ENCODE peak calls at places on chromosome 4, in nine cellular contexts. One of them, this sample, is unnamed.

GRCh38 chr4:8589336-8589735 is 3.2 kb upstream of the CPZ start:
- DNase-seq in right atrium auricular region: no peak
- DNase-seq in effector memory CD4-positive, alpha-beta T cell: no peak
- DNase-seq in right lobe of liver: peak; percentile 10
- DNase-seq in AG04450: no peak
- DNase-seq in colonic mucosa: no peak
- DNase-seq in BE2C: no peak
- DNase-seq in CD4-positive, alpha-beta memory T cell: no peak
- DNase-seq in left ventricle myocardium inferior: no peak
- DNase-seq in this sample: peak; percentile 37

GRCh38 chr4:52823478-52824092 is 38.5 kb upstream of the RASL11B start:
- DNase-seq in effector memory CD4-positive, alpha-beta T cell: no peak
- DNase-seq in right atrium auricular region: no peak
- DNase-seq in right lobe of liver: no peak
- DNase-seq in CD4-positive, alpha-beta memory T cell: peak; percentile 6
- DNase-seq in colonic mucosa: no peak
- DNase-seq in AG04450: no peak
- DNase-seq in BE2C: no peak
- DNase-seq in left ventricle myocardium inferior: no peak
- DNase-seq in this sample: no peak

GRCh38 chr4:149371021-149371420 is 444.6 kb downstream of the IQCM start:
- DNase-seq in left ventricle myocardium inferior: no peak
- DNase-seq in right atrium auricular region: no peak
- DNase-seq in BE2C: peak; percentile 22
- DNase-seq in effector memory CD4-positive, alpha-beta T cell: no peak
- DNase-seq in right lobe of liver: peak; percentile 19
- DNase-seq in CD4-positive, alpha-beta memory T cell: no peak
- DNase-seq in colonic mucosa: peak; percentile 21
- DNase-seq in AG04450: peak; percentile 23
- DNase-seq in this sample: no peak

GRCh38 chr4:133146574-133147198 is 2.4 kb upstream of the PCDH10 start:
- DNase-seq in right lobe of liver: no peak
- DNase-seq in effector memory CD4-positive, alpha-beta T cell: no peak
- DNase-seq in CD4-positive, alpha-beta memory T cell: no peak
- DNase-seq in right atrium auricular region: no peak
- DNase-seq in BE2C: peak; percentile 81
- DNase-seq in left ventricle myocardium inferior: no peak
- DNase-seq in AG04450: no peak
- DNase-seq in colonic mucosa: no peak
- DNase-seq in this sample: no peak

GRCh38 chr4:142697928-142698327 is 148.2 kb downstream of the INPP4B start:
- DNase-seq in effector memory CD4-positive, alpha-beta T cell: no peak
- DNase-seq in AG04450: no peak
- DNase-seq in colonic mucosa: no peak
- DNase-seq in right lobe of liver: no peak
- DNase-seq in right atrium auricular region: no peak
- DNase-seq in left ventricle myocardium inferior: no peak
- DNase-seq in CD4-positive, alpha-beta memory T cell: no peak
- DNase-seq in BE2C: no peak
- DNase-seq in this sample: no peak

GRCh38 chr4:14345356-14345775 is 656.9 kb upstream of the CPEB2 start:
- DNase-seq in left ventricle myocardium inferior: no peak
- DNase-seq in CD4-positive, alpha-beta memory T cell: no peak
- DNase-seq in AG04450: no peak
- DNase-seq in right lobe of liver: no peak
- DNase-seq in effector memory CD4-positive, alpha-beta T cell: no peak
- DNase-seq in colonic mucosa: no peak
- DNase-seq in right atrium auricular region: no peak
- DNase-seq in BE2C: no peak
- DNase-seq in this sample: no peak

GRCh38 chr4:151555151-151555945 is 146.4 kb downstream of the FHIP1A start:
- DNase-seq in effector memory CD4-positive, alpha-beta T cell: no peak
- DNase-seq in CD4-positive, alpha-beta memory T cell: no peak
- DNase-seq in BE2C: no peak
- DNase-seq in right lobe of liver: no peak
- DNase-seq in colonic mucosa: no peak
- DNase-seq in AG04450: no peak
- DNase-seq in left ventricle myocardium inferior: no peak
- DNase-seq in right atrium auricular region: no peak
- DNase-seq in this sample: no peak

GRCh38 chr4:157824006-157824405 is 348.8 kb downstream of the GASK1B start:
- DNase-seq in right atrium auricular region: no peak
- DNase-seq in effector memory CD4-positive, alpha-beta T cell: no peak
- DNase-seq in CD4-positive, alpha-beta memory T cell: no peak
- DNase-seq in left ventricle myocardium inferior: no peak
- DNase-seq in right lobe of liver: no peak
- DNase-seq in AG04450: no peak
- DNase-seq in colonic mucosa: no peak
- DNase-seq in BE2C: no peak
- DNase-seq in this sample: no peak

GRCh38 chr4:72817012-72817411 is 248.0 kb upstream of the ADAMTS3 start:
- DNase-seq in right atrium auricular region: no peak
- DNase-seq in CD4-positive, alpha-beta memory T cell: no peak
- DNase-seq in right lobe of liver: no peak
- DNase-seq in BE2C: no peak
- DNase-seq in left ventricle myocardium inferior: no peak
- DNase-seq in effector memory CD4-positive, alpha-beta T cell: no peak
- DNase-seq in AG04450: no peak
- DNase-seq in colonic mucosa: no peak
- DNase-seq in this sample: no peak

GRCh38 chr4:26893491-26893890 is 32.9 kb downstream of the STIM2 start:
- DNase-seq in effector memory CD4-positive, alpha-beta T cell: no peak
- DNase-seq in right atrium auricular region: no peak
- DNase-seq in BE2C: no peak
- DNase-seq in AG04450: no peak
- DNase-seq in left ventricle myocardium inferior: no peak
- DNase-seq in right lobe of liver: no peak
- DNase-seq in colonic mucosa: no peak
- DNase-seq in CD4-positive, alpha-beta memory T cell: no peak
- DNase-seq in this sample: no peak

GRCh38 chr4:99033956-99034355 is 38.4 kb downstream of the METAP1 start:
- DNase-seq in right atrium auricular region: no peak
- DNase-seq in BE2C: no peak
- DNase-seq in AG04450: no peak
- DNase-seq in CD4-positive, alpha-beta memory T cell: no peak
- DNase-seq in effector memory CD4-positive, alpha-beta T cell: no peak
- DNase-seq in colonic mucosa: no peak
- DNase-seq in right lobe of liver: no peak
- DNase-seq in left ventricle myocardium inferior: no peak
- DNase-seq in this sample: no peak

GRCh38 chr4:59553063-59553738 is 1646.9 kb upstream of the ADGRL3 start:
- DNase-seq in right lobe of liver: no peak
- DNase-seq in colonic mucosa: no peak
- DNase-seq in AG04450: no peak
- DNase-seq in BE2C: no peak
- DNase-seq in right atrium auricular region: no peak
- DNase-seq in CD4-positive, alpha-beta memory T cell: no peak
- DNase-seq in effector memory CD4-positive, alpha-beta T cell: no peak
- DNase-seq in left ventricle myocardium inferior: no peak
- DNase-seq in this sample: no peak

GRCh38 chr4:10808591-10808990 is 124.0 kb upstream of the CLNK start:
- DNase-seq in CD4-positive, alpha-beta memory T cell: no peak
- DNase-seq in effector memory CD4-positive, alpha-beta T cell: no peak
- DNase-seq in right lobe of liver: no peak
- DNase-seq in right atrium auricular region: no peak
- DNase-seq in AG04450: peak; percentile 11
- DNase-seq in left ventricle myocardium inferior: peak; percentile 18
- DNase-seq in BE2C: no peak
- DNase-seq in colonic mucosa: no peak
- DNase-seq in this sample: no peak

GRCh38 chr4:101155368-101155767 is 192.0 kb downstream of the PPP3CA start:
- DNase-seq in colonic mucosa: no peak
- DNase-seq in right atrium auricular region: no peak
- DNase-seq in CD4-positive, alpha-beta memory T cell: no peak
- DNase-seq in AG04450: no peak
- DNase-seq in right lobe of liver: no peak
- DNase-seq in left ventricle myocardium inferior: no peak
- DNase-seq in BE2C: no peak
- DNase-seq in effector memory CD4-positive, alpha-beta T cell: no peak
- DNase-seq in this sample: no peak

GRCh38 chr4:8100696-8101095 is 57.9 kb downstream of the ABLIM2 start:
- DNase-seq in right lobe of liver: no peak
- DNase-seq in right atrium auricular region: no peak
- DNase-seq in AG04450: no peak
- DNase-seq in left ventricle myocardium inferior: no peak
- DNase-seq in colonic mucosa: no peak
- DNase-seq in effector memory CD4-positive, alpha-beta T cell: no peak
- DNase-seq in BE2C: no peak
- DNase-seq in CD4-positive, alpha-beta memory T cell: no peak
- DNase-seq in this sample: no peak

GRCh38 chr4:17961249-17961648 is 60.3 kb downstream of the LCORL start:
- DNase-seq in effector memory CD4-positive, alpha-beta T cell: no peak
- DNase-seq in right atrium auricular region: no peak
- DNase-seq in AG04450: no peak
- DNase-seq in left ventricle myocardium inferior: no peak
- DNase-seq in colonic mucosa: no peak
- DNase-seq in right lobe of liver: no peak
- DNase-seq in BE2C: no peak
- DNase-seq in CD4-positive, alpha-beta memory T cell: no peak
- DNase-seq in this sample: no peak

GRCh38 chr4:95293014-95293413 is 255.8 kb downstream of the UNC5C start:
- DNase-seq in right atrium auricular region: no peak
- DNase-seq in right lobe of liver: no peak
- DNase-seq in BE2C: no peak
- DNase-seq in left ventricle myocardium inferior: no peak
- DNase-seq in effector memory CD4-positive, alpha-beta T cell: no peak
- DNase-seq in CD4-positive, alpha-beta memory T cell: peak; percentile 21
- DNase-seq in colonic mucosa: no peak
- DNase-seq in AG04450: no peak
- DNase-seq in this sample: no peak

GRCh38 chr4:179836179-179837075 is 2394.2 kb upstream of the AGA start:
- DNase-seq in colonic mucosa: no peak
- DNase-seq in right atrium auricular region: no peak
- DNase-seq in effector memory CD4-positive, alpha-beta T cell: no peak
- DNase-seq in CD4-positive, alpha-beta memory T cell: no peak
- DNase-seq in AG04450: no peak
- DNase-seq in right lobe of liver: no peak
- DNase-seq in left ventricle myocardium inferior: no peak
- DNase-seq in BE2C: no peak
- DNase-seq in this sample: no peak

GRCh38 chr4:179804440-179804839 is 2362.2 kb upstream of the AGA start:
- DNase-seq in effector memory CD4-positive, alpha-beta T cell: no peak
- DNase-seq in BE2C: no peak
- DNase-seq in colonic mucosa: no peak
- DNase-seq in CD4-positive, alpha-beta memory T cell: no peak
- DNase-seq in right atrium auricular region: no peak
- DNase-seq in right lobe of liver: no peak
- DNase-seq in left ventricle myocardium inferior: no peak
- DNase-seq in AG04450: no peak
- DNase-seq in this sample: no peak

GRCh38 chr4:138111462-138112000 is 130.6 kb downstream of the SLC7A11 start:
- DNase-seq in CD4-positive, alpha-beta memory T cell: no peak
- DNase-seq in right atrium auricular region: no peak
- DNase-seq in left ventricle myocardium inferior: no peak
- DNase-seq in AG04450: no peak
- DNase-seq in BE2C: no peak
- DNase-seq in effector memory CD4-positive, alpha-beta T cell: no peak
- DNase-seq in colonic mucosa: no peak
- DNase-seq in right lobe of liver: no peak
- DNase-seq in this sample: no peak

DNA sequence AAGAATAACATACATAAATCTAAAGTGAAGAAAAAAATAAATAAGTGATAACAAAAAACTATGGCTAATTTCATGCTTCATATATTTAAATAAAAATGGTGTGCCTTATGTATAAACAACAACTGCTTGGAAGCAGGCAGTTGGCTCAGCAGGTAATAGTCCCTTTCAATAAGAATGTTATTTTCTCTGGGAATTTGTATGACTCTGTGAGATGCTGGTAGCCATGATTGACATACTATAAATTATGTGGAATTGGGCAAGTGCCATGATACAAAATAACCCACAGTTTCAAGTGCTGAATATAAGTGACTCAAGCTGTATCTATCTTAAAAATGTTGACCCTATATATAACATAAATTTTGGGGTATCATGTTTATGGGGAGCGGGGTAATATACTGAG is 546.5 kb downstream of the SPOCK3 start:
- DNase-seq in right atrium auricular region: no peak
- DNase-seq in CD4-positive, alpha-beta memory T cell: no peak
- DNase-seq in colonic mucosa: no peak
- DNase-seq in right lobe of liver: no peak
- DNase-seq in BE2C: no peak
- DNase-seq in left ventricle myocardium inferior: no peak
- DNase-seq in AG04450: no peak
- DNase-seq in effector memory CD4-positive, alpha-beta T cell: no peak
- DNase-seq in this sample: no peak
- H3K9me3 ChIP-seq in right atrium auricular region: no peaks in the 10 kb centered on the region
- H3K9me3 ChIP-seq in CD4-positive, alpha-beta memory T cell: no peaks in the 10 kb centered on the region
- H3K9me3 ChIP-seq in colonic mucosa: no peaks in the 10 kb centered on the region
- H3K9me3 ChIP-seq in right lobe of liver: no peaks in the 10 kb centered on the region
- H3K9me3 ChIP-seq in BE2C: no peaks in the 10 kb centered on the region
- H3K9me3 ChIP-seq in left ventricle myocardium inferior: no peaks in the 10 kb centered on the region
- H3K9me3 ChIP-seq in AG04450: no peaks in the 10 kb centered on the region
- H3K9me3 ChIP-seq in effector memory CD4-positive, alpha-beta T cell: peaks cover 4% of the 10 kb centered on the region
- H3K9me3 ChIP-seq in this sample: no peaks in the 10 kb centered on the region

GRCh38 chr4:244471-244870 is 60.8 kb downstream of the ZNF732 start:
- DNase-seq in right atrium auricular region: peak; percentile 63
- DNase-seq in right lobe of liver: no peak
- DNase-seq in colonic mucosa: peak; percentile 57
- DNase-seq in CD4-positive, alpha-beta memory T cell: peak; percentile 54
- DNase-seq in effector memory CD4-positive, alpha-beta T cell: peak; percentile 9
- DNase-seq in BE2C: peak; percentile 30
- DNase-seq in AG04450: no peak
- DNase-seq in left ventricle myocardium inferior: no peak
- DNase-seq in this sample: no peak

GRCh38 chr4:242121-242848 is 63.0 kb downstream of the ZNF732 start:
- DNase-seq in left ventricle myocardium inferior: peak; percentile 46
- DNase-seq in right atrium auricular region: peak; percentile 74
- DNase-seq in BE2C: peak; percentile 60
- DNase-seq in colonic mucosa: peak; percentile 66
- DNase-seq in effector memory CD4-positive, alpha-beta T cell: peak; percentile 44
- DNase-seq in AG04450: no peak
- DNase-seq in CD4-positive, alpha-beta memory T cell: peak; percentile 73
- DNase-seq in right lobe of liver: peak; percentile 50
- DNase-seq in this sample: peak; percentile 82

GRCh38 chr4:243407-243806 is 61.9 kb downstream of the ZNF732 start:
- DNase-seq in right atrium auricular region: no peak
- DNase-seq in left ventricle myocardium inferior: no peak
- DNase-seq in CD4-positive, alpha-beta memory T cell: no peak
- DNase-seq in effector memory CD4-positive, alpha-beta T cell: no peak
- DNase-seq in AG04450: no peak
- DNase-seq in colonic mucosa: no peak
- DNase-seq in right lobe of liver: no peak
- DNase-seq in BE2C: no peak
- DNase-seq in this sample: no peak
- H3K9me3 ChIP-seq in right atrium auricular region: peaks cover 16% of the 10 kb centered on the region
- H3K9me3 ChIP-seq in left ventricle myocardium inferior: peaks cover 25% of the 10 kb centered on the region
- H3K9me3 ChIP-seq in CD4-positive, alpha-beta memory T cell: no peaks in the 10 kb centered on the region
- H3K9me3 ChIP-seq in effector memory CD4-positive, alpha-beta T cell: no peaks in the 10 kb centered on the region
- H3K9me3 ChIP-seq in AG04450: peaks cover 34% of the 10 kb centered on the region
- H3K9me3 ChIP-seq in colonic mucosa: no peaks in the 10 kb centered on the region
- H3K9me3 ChIP-seq in right lobe of liver: no peaks in the 10 kb centered on the region
- H3K9me3 ChIP-seq in BE2C: no peaks in the 10 kb centered on the region
- H3K9me3 ChIP-seq in this sample: peaks cover 23% of the 10 kb centered on the region

GRCh38 chr4:156512622-156513021 is 459.0 kb downstream of the PDGFC start:
- DNase-seq in CD4-positive, alpha-beta memory T cell: no peak
- DNase-seq in effector memory CD4-positive, alpha-beta T cell: no peak
- DNase-seq in colonic mucosa: no peak
- DNase-seq in right atrium auricular region: no peak
- DNase-seq in AG04450: no peak
- DNase-seq in right lobe of liver: no peak
- DNase-seq in BE2C: no peak
- DNase-seq in left ventricle myocardium inferior: no peak
- DNase-seq in this sample: no peak
- H3K9me3 ChIP-seq in CD4-positive, alpha-beta memory T cell: no peaks in the 10 kb centered on the region
- H3K9me3 ChIP-seq in effector memory CD4-positive, alpha-beta T cell: no peaks in the 10 kb centered on the region
- H3K9me3 ChIP-seq in colonic mucosa: no peaks in the 10 kb centered on the region
- H3K9me3 ChIP-seq in right atrium auricular region: no peaks in the 10 kb centered on the region
- H3K9me3 ChIP-seq in AG04450: no peaks in the 10 kb centered on the region
- H3K9me3 ChIP-seq in right lobe of liver: no peaks in the 10 kb centered on the region
- H3K9me3 ChIP-seq in BE2C: no peaks in the 10 kb centered on the region
- H3K9me3 ChIP-seq in left ventricle myocardium inferior: peaks cover 11% of the 10 kb centered on the region
- H3K9me3 ChIP-seq in this sample: no peaks in the 10 kb centered on the region

GRCh38 chr4:169464080-169464479 is 148.3 kb downstream of the NEK1 start:
- DNase-seq in right atrium auricular region: no peak
- DNase-seq in AG04450: no peak
- DNase-seq in BE2C: no peak
- DNase-seq in effector memory CD4-positive, alpha-beta T cell: no peak
- DNase-seq in left ventricle myocardium inferior: no peak
- DNase-seq in CD4-positive, alpha-beta memory T cell: no peak
- DNase-seq in right lobe of liver: no peak
- DNase-seq in colonic mucosa: no peak
- DNase-seq in this sample: no peak
- H3K9me3 ChIP-seq in right atrium auricular region: no peaks in the 10 kb centered on the region
- H3K9me3 ChIP-seq in AG04450: no peaks in the 10 kb centered on the region
- H3K9me3 ChIP-seq in BE2C: no peaks in the 10 kb centered on the region
- H3K9me3 ChIP-seq in effector memory CD4-positive, alpha-beta T cell: no peaks in the 10 kb centered on the region
- H3K9me3 ChIP-seq in left ventricle myocardium inferior: no peaks in the 10 kb centered on the region
- H3K9me3 ChIP-seq in CD4-positive, alpha-beta memory T cell: no peaks in the 10 kb centered on the region
- H3K9me3 ChIP-seq in right lobe of liver: no peaks in the 10 kb centered on the region
- H3K9me3 ChIP-seq in colonic mucosa: no peaks in the 10 kb centered on the region
- H3K9me3 ChIP-seq in this sample: no peaks in the 10 kb centered on the region